ENCODE peak calls at places on chromosomes 7 and 10, in eight cellular contexts. J, N, H, R, M, O, Y and V are unnamed samples.

GRCh38 chr10:103765168-103765567 is 90.2 kb downstream of the SH3PXD2A start:
- DNase-seq in J (no peak), N (no peak), H (no peak), R (no peak), M (no peak), O (no peak), Y (no peak), V (no peak)

GRCh38 chr10:132199268-132199853 is 12.6 kb downstream of the DPYSL4 start:
- DNase-seq in J (no peak), N (no peak), H (no peak), R (no peak), M (no peak), O (peak; percentile 35), Y (no peak), V (no peak)

GRCh38 chr10:35797187-35797586 is 155.1 kb upstream of the FZD8 start:
- DNase-seq in J (no peak), N (no peak), H (no peak), R (no peak), M (no peak), O (no peak), Y (no peak), V (no peak)

GRCh38 chr7:113636727-113637421 is 281.9 kb downstream of the PPP1R3A start:
- DNase-seq in J (no peak), N (no peak), H (no peak), R (no peak), M (no peak), O (no peak), Y (no peak), V (no peak)

GRCh38 chr7:36264123-36264916 is 111.3 kb downstream of the EEPD1 start:
- DNase-seq in J (no peak), N (no peak), H (no peak), R (no peak), M (peak; percentile 44), O (no peak), Y (no peak), V (no peak)

GRCh38 chr7:1815051-1815481 is 145.0 kb downstream of the ELFN1 start:
- DNase-seq in J (no peak), N (no peak), H (no peak), R (no peak), M (no peak), O (peak; percentile 72), Y (no peak), V (no peak)

GRCh38 chr7:66296-66695 is 126.1 kb upstream of the FAM20C start:
- DNase-seq in J (no peak), N (no peak), H (no peak), R (no peak), M (peak; percentile 12), O (peak; percentile 73), Y (no peak), V (no peak)

GRCh38 chr10:75480374-75480773 is 49.0 kb downstream of the LRMDA start:
- DNase-seq in J (no peak), N (no peak), H (no peak), R (no peak), M (no peak), O (no peak), Y (no peak), V (no peak)

GRCh38 chr10:93363891-93364648 is 118.1 kb downstream of the MYOF start:
- DNase-seq in J (peak; percentile 26), N (no peak), H (no peak), R (no peak), M (peak; percentile 63), O (peak; percentile 78), Y (no peak), V (no peak)